ENCODE peak calls at places on chromosomes 11 and 22, in five cellular contexts. M is sigmoid colon, D is heart left ventricle, F is upper lobe of left lung, R is A549. A is an unnamed sample.
A peak's percentile ranks its signal among the peaks of the same experiment; 100 is the strongest.

GRCh38 chr22:24406322-24407277 is 20.8 kb upstream of the ADORA2A start:
- DNase-seq in M (no peak), D (no peak), F (no peak), R (no peak), A (peak; percentile 72)

GRCh38 chr11:134515081-134515960 is 103.3 kb upstream of the B3GAT1 start:
- DNase-seq in M (peak; percentile 59), D (no peak), F (peak; percentile 19), R (no peak), A (peak; percentile 80)

GRCh38 chr11:30710216-30710615 is 124.1 kb upstream of the MPPED2 start:
- DNase-seq in M (no peak), D (no peak), F (no peak), R (no peak), A (no peak)

GRCh38 chr11:70912226-70912840 is 340.0 kb downstream of the SHANK2 start:
- DNase-seq in M (no peak), D (no peak), F (no peak), R (no peak), A (no peak)

GRCh38 chr22:17780116-17780740 is 6.0 kb upstream of the BID start:
- DNase-seq in M (no peak), D (no peak), F (no peak), R (no peak), A (no peak)

GRCh38 chr11:102780491-102780918 is at the start of gene MMP10:
- DNase-seq in M (no peak), D (no peak), F (no peak), R (peak; percentile 60), A (no peak)

GRCh38 chr11:12284321-12285050 is 92.9 kb upstream of the PARVA start:
- DNase-seq in M (no peak), D (no peak), F (no peak), R (no peak), A (peak; percentile 13)

GRCh38 chr11:96241351-96241841 is 101.6 kb downstream of the MAML2 start:
- DNase-seq in M (no peak), D (no peak), F (no peak), R (peak; percentile 22), A (no peak)

GRCh38 chr11:7677071-7677470 is 3.8 kb upstream of the CYB5R2 start:
- DNase-seq in M (no peak), D (no peak), F (no peak), R (peak; percentile 44), A (no peak)

GRCh38 chr22:41383085-41383484 is 1.3 kb downstream of the TEF start:
- DNase-seq in M (no peak), D (no peak), F (no peak), R (no peak), A (no peak)

GRCh38 chr22:32752868-32753520 is 48.5 kb upstream of the TIMP3 start:
- DNase-seq in M (peak; percentile 83), D (peak; percentile 78), F (no peak), R (no peak), A (peak; percentile 77)

GRCh38 chr22:47152938-47153337 is 390.5 kb downstream of the TBC1D22A start:
- DNase-seq in M (no peak), D (no peak), F (no peak), R (no peak), A (no peak)

GRCh38 chr11:132114185-132114584 is 743.8 kb downstream of the NTM start:
- DNase-seq in M (no peak), D (peak; percentile 41), F (peak; percentile 29), R (peak; percentile 6), A (no peak)

GRCh38 chr22:39661842-39662676 is 91.5 kb downstream of the CACNA1I start:
- DNase-seq in M (no peak), D (no peak), F (no peak), R (no peak), A (peak; percentile 90)

DNA sequence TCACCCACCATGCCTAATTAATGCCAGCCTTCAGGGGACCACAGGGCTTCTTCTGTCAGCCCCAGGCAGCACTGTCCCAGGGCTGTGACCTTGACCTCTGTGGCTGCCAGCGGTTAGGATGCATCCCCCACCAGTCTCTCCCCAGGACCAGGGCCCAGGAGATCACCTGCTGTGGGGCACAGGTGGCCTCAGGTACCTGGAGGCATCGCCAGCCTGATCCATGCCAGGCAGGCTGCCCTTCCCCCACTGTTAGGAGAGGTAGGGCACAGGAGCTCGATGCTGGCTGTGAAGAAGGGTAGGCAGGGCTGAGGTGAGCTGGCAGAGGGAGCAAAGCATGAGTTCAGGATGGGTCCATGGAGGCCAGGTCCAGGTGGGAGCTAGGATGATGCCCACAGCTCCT is 16.7 kb upstream of the MDK start:
- DNase-seq in M (no peak), D (no peak), F (no peak), R (no peak), A (no peak)
- TF ChIP-seq POLR2A in M (no peak), D (no peak), F (no peak), R (no peak), A (no peak)

DNA sequence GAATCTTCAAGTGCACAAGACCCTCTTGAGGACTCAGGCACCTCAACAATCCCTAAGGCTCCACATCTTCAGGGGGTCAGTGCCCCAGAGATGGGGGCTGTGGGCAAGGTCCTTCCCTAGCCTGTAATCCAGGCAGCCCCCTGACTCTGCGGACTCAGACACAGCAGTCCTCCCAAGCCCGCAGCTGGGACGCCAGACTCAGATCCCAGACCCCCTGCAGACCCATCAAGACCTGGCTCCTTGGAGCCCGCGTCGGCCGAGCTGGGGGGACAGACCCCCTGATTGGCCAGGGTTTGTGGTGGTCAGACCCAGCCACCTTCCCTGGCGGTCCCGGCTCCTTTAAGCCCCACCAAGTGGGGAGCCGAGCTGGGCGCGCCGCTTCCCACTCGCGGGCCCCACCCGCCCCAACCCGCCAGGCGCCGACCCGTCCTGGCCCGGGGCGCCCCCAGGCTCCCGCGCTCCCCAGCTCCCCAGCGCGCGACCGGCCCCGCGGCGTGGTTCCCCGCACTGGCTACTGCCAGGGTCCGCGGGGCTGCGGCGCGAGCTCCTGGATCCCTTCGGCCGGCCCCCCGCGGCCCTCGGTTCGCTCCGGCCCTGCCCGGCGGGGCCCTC is 464 bp downstream of the OSBPL5 start:
- DNase-seq in M (peak; percentile 70), D (peak; percentile 33), F (no peak), R (no peak), A (no peak)
- H3K4me3 ChIP-seq in M (peak overlapping the region; percentile 96), D (peak overlapping the region; percentile 66), F (peak overlapping the region; percentile 96), R (peak overlapping the region; percentile 97), A (peak overlapping the region; percentile 57)

GRCh38 chr11:39365809-39366436 is 2093.5 kb downstream of the LRRC4C start:
- DNase-seq in M (no peak), D (no peak), F (no peak), R (peak; percentile 31), A (no peak)
- TF ChIP-seq CTCF in M (no peak), D (no peak), F (no peak), R (peak; percentile 26), A (no peak)

DNA sequence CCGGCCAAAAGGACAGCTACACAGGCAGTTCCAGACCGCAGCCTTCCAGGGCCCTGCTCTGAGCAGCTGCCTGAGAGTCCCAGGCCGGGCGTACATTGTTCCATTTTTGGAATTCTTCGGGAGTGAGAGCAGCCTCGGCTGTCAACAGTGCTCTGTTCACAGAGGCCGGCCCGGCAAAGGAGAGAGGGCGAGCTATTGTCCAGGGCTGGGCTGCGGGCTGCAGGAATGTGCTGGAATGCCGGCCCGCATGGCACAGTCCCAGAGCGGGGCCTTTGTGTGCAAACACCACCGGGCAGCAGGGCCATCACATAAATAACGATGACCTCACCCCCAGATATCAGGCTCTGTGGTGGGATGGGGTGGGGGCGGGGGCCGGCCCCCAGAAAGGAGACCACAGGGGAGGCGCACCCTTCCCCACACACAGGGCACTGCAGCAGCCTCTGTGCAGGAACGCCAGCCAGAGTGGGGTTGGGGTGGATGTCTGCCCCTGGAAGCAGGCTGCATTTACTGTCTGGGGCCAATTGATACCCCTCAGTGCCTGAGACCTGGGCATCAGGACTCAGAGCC is 15.8 kb downstream of the LINC01488 start:
- DNase-seq in M (peak; percentile 89), D (peak; percentile 94), F (peak; percentile 79), R (peak; percentile 83), A (no peak)
- TF ChIP-seq POLR2A in M (no peak), D (peak; percentile 23), F (no peak), R (no peak), A (no peak)

GRCh38 chr11:32658639-32659406 is 75.2 kb downstream of the EIF3M start:
- DNase-seq in M (no peak), D (no peak), F (no peak), R (no peak), A (no peak)

DNA sequence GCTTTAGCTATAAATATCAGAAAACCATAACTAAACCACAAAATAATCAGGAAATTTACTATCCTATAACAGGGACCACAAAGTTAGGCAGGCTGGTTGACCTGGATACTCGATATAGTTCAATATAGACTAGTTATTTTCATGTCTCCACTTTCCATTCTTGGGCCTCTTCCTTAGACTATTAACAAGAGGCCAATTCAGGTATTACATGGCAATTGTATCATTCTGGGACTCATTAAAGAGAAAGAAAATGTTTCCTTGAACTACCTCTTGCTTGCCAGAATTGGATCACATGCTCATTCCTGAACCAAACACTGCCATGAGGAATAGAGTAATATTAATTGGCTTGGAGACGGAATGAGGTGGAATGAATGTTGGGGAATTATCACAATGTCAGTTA is 76.0 kb downstream of the EIF3M start:
- DNase-seq in M (no peak), D (no peak), F (no peak), R (no peak), A (no peak)
- H3K4me3 ChIP-seq in M (no peak overlapping the region), D (no peak overlapping the region), F (no peak overlapping the region), R (no peak overlapping the region), A (no peak overlapping the region)

GRCh38 chr11:59678118-59678812 is 9.4 kb upstream of the PATL1 start:
- DNase-seq in M (no peak), D (no peak), F (no peak), R (no peak), A (no peak)
- TF ChIP-seq CTCF in M (no peak), D (no peak), F (no peak), R (no peak), A (no peak)

DNA sequence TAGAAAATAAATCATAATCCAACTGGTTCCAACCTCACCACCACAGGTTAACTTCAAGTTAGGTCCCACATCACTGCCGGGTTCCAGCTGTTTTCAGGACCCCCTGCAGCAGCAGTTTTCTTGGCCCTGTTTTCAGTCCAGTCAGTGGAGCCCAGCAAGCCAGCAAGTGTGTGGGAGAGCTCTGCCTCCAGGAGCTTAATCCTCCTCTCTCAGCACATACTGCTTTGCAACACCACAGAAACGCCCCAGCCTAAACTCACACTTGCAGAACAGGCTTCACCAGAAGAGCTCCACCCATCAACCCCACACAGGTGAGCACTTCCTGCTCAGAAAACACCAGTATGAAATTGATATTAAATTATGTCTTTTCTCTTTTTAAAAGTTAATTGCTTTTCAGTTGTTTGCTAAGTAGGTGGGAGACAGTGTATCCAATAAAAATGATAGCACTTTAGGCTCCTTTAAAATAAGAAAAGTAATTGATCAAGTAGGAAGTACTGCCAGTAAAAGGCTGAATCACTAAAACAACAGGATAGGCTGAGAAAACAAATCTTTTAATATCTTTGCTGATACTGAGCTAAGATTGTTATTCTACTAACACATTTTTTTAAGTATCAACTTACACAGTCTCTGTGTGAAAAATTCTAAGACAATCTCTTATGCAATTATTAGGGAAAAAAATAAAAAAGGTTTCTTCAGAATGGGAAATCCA is 81.5 kb upstream of the TP53AIP1 start:
- DNase-seq in M (no peak), D (no peak), F (peak; percentile 82), R (no peak), A (no peak)
- TF ChIP-seq POLR2A in M (peak; percentile 62), D (no peak), F (no peak), R (no peak), A (no peak)

A was measured in lower leg skin.